ENCODE peak calls at places on chromosomes 12 and 14, in four cellular contexts. P is activated T-helper 1 cell treated with anti-CD3 and anti-CD28 coated beads, Interleukin-12 subunit alpha, Interleukin-12 subunit beta, Interleukin-2, Interleukin-4 antibody, amounts not matched to agents 30 ng/mL and 10 ng/mL and 1 ng/mL, durations not matched to agents 14 hours and 24 hours and 36 hours; W is T-helper 2 cell; V is H1. D is an unnamed sample.

GRCh38 chr14:49250109-49250508 is 336.1 kb downstream of the RPS29 start:
- DNase-seq in W (no peak), V (no peak), P (no peak), D (no peak)

GRCh38 chr12:27807063-27807703 is 27.1 kb upstream of the MANSC4 start:
- DNase-seq in V (no peak), W (peak), P (no peak), D (no peak)

GRCh38 chr12:20280515-20280914 is 87.8 kb upstream of the PDE3A start:
- DNase-seq in P (no peak), W (no peak), V (no peak), D (no peak)

GRCh38 chr14:74237441-74237840 is 1.8 kb upstream of the VSX2 start:
- DNase-seq in W (no peak), P (no peak), V (no peak), D (no peak)

GRCh38 chr12:113938471-113938870 is 27.7 kb downstream of the RBM19 start:
- DNase-seq in P (no peak), W (no peak), V (no peak), D (no peak)

GRCh38 chr14:101177301-101178055 is 274.0 kb upstream of the RTL1 start:
- DNase-seq in W (no peak), V (no peak), P (no peak), D (no peak)

GRCh38 chr12:70920251-70920851 is at the start of gene PTPRR:
- DNase-seq in P (no peak), W (no peak), V (no peak), D (no peak)

GRCh38 chr12:131128556-131128955 is 174.8 kb downstream of the ADGRD1 start:
- DNase-seq in P (no peak), V (no peak), W (no peak), D (no peak)

GRCh38 chr12:19144985-19145384 is 15.5 kb downstream of the PLEKHA5 start:
- DNase-seq in V (no peak), P (no peak), W (no peak), D (no peak)

GRCh38 chr12:25957898-25958253 is 606 bp upstream of the RASSF8 start:
- DNase-seq in P (no peak), W (no peak), V (no peak), D (no peak)